ENCODE peak calls at places on chromosomes 11 and 22, in six cellular contexts. G is H9, R is IMR-90, T is mesenchymal stem cell, B is neuronal stem cell, W is H1. J is an unnamed sample.

GRCh38 chr11:106249857-106250256 is 172.4 kb downstream of the AASDHPPT start:
- DNase-seq in G (no peak), R (no peak), T (peak; percentile 33), B (no peak), W (no peak), J (peak; percentile 78)

GRCh38 chr11:33321483-33321882 is 64.3 kb downstream of the HIPK3 start:
- DNase-seq in G (no peak), R (no peak), T (no peak), B (no peak), W (no peak), J (no peak)

GRCh38 chr11:57597461-57597892 is at the start of gene SERPING1:
- DNase-seq in G (no peak), R (no peak), T (no peak), B (no peak), W (no peak), J (no peak)

GRCh38 chr11:118002010-118002540 is 15.9 kb downstream of the IL10RA start:
- DNase-seq in G (no peak), R (no peak), T (no peak), B (no peak), W (no peak), J (no peak)

GRCh38 chr11:108498046-108498815 is at the start of gene POGLUT3:
- DNase-seq in G (peak; percentile 56), R (peak; percentile 49), T (peak; percentile 67), B (peak; percentile 55), W (peak; percentile 78), J (peak; percentile 71)

GRCh38 chr11:10770626-10771254 is 19.7 kb downstream of the CTR9 start:
- DNase-seq in G (no peak), R (peak; percentile 55), T (peak; percentile 67), B (peak; percentile 20), W (peak; percentile 61), J (peak; percentile 38)

GRCh38 chr11:35231074-35231473 is 92.1 kb downstream of the CD44 start:
- DNase-seq in G (no peak), R (no peak), T (no peak), B (no peak), W (no peak), J (no peak)

GRCh38 chr11:106986261-106986660 is 32.0 kb downstream of the GUCY1A2 start:
- DNase-seq in G (no peak), R (peak; percentile 2), T (peak; percentile 39), B (no peak), W (no peak), J (peak; percentile 30)

GRCh38 chr22:43570531-43571144 is 158.8 kb downstream of the MPPED1 start:
- DNase-seq in G (no peak), R (no peak), T (no peak), B (no peak), W (no peak), J (no peak)

GRCh38 chr22:26573026-26573662 is 16.8 kb downstream of the TPST2 start:
- DNase-seq in G (no peak), R (peak; percentile 48), T (peak; percentile 56), B (no peak), W (no peak), J (no peak)

GRCh38 chr11:124763156-124763947 is 1.3 kb upstream of the ESAM start:
- DNase-seq in G (peak; percentile 84), R (peak; percentile 60), T (peak; percentile 63), B (peak; percentile 85), W (peak; percentile 95), J (peak; percentile 95)

GRCh38 chr11:62055970-62056369 is 67.8 kb upstream of the INCENP start:
- DNase-seq in G (no peak), R (no peak), T (no peak), B (no peak), W (no peak), J (no peak)

GRCh38 chr22:28123989-28124766 is 205.1 kb upstream of the PITPNB start:
- DNase-seq in G (no peak), R (no peak), T (no peak), B (no peak), W (no peak), J (no peak)

GRCh38 chr22:23088199-23088604 is 17.9 kb downstream of the GNAZ start:
- DNase-seq in G (peak; percentile 67), R (no peak), T (no peak), B (no peak), W (peak; percentile 66), J (no peak)

GRCh38 chr22:22040908-22041307 is 58.3 kb upstream of the TOP3B start:
- DNase-seq in G (no peak), R (no peak), T (no peak), B (no peak), W (no peak), J (no peak)

GRCh38 chr11:27158763-27159679 is 118.4 kb downstream of the BBOX1 start:
- DNase-seq in G (peak; percentile 41), R (peak; percentile 81), T (peak; percentile 78), B (peak; percentile 43), W (no peak), J (peak; percentile 81)

GRCh38 chr11:114188851-114189570 is 107.2 kb upstream of the NNMT start:
- DNase-seq in G (no peak), R (no peak), T (no peak), B (no peak), W (no peak), J (no peak)

GRCh38 chr11:87039371-87039770 is 1.6 kb downstream of the TMEM135 start:
- DNase-seq in G (no peak), R (peak; percentile 19), T (no peak), B (no peak), W (no peak), J (no peak)

GRCh38 chr11:2519879-2520735 is 75.3 kb downstream of the KCNQ1 start:
- DNase-seq in G (peak; percentile 13), R (no peak), T (no peak), B (no peak), W (no peak), J (no peak)

GRCh38 chr11:117193130-117194020 is 5.8 kb upstream of the TAGLN start:
- DNase-seq in G (no peak), R (no peak), T (no peak), B (no peak), W (no peak), J (no peak)

GRCh38 chr11:18352581-18352980 is 30.2 kb downstream of the GTF2H1 start:
- DNase-seq in G (no peak), R (peak; percentile 30), T (no peak), B (no peak), W (no peak), J (no peak)

GRCh38 chr11:68364581-68364980 is 52.2 kb downstream of the LRP5 start:
- DNase-seq in G (no peak), R (no peak), T (no peak), B (no peak), W (no peak), J (no peak)

GRCh38 chr11:10076458-10077141 is 217.4 kb downstream of the SBF2 start:
- DNase-seq in G (peak; percentile 77), R (peak; percentile 63), T (no peak), B (no peak), W (peak; percentile 84), J (peak; percentile 84)

GRCh38 chr11:34192481-34193401 is 87.3 kb downstream of the NAT10 start:
- DNase-seq in G (no peak), R (peak; percentile 93), T (peak; percentile 75), B (no peak), W (no peak), J (peak; percentile 87)

GRCh38 chr22:28018461-28018927 is 99.4 kb upstream of the PITPNB start:
- DNase-seq in G (no peak), R (no peak), T (no peak), B (no peak), W (no peak), J (no peak)

GRCh38 chr11:3163241-3163981 is 1.7 kb downstream of the OSBPL5 start:
- DNase-seq in G (no peak), R (no peak), T (no peak), B (no peak), W (no peak), J (peak; percentile 65)

GRCh38 chr11:111981270-111981669 is 43.9 kb upstream of the DLAT start:
- DNase-seq in G (no peak), R (no peak), T (no peak), B (no peak), W (no peak), J (no peak)

GRCh38 chr11:114563077-114563476 is 3.4 kb upstream of the NXPE1 start:
- DNase-seq in G (no peak), R (peak; percentile 8), T (peak; percentile 84), B (no peak), W (no peak), J (peak; percentile 16)

GRCh38 chr22:31083923-31084810 is 3.0 kb downstream of the SMTN start:
- DNase-seq in G (no peak), R (no peak), T (no peak), B (no peak), W (no peak), J (no peak)

GRCh38 chr22:40714514-40714966 is 35.3 kb downstream of the MCHR1 start:
- DNase-seq in G (peak; percentile 75), R (peak; percentile 68), T (peak; percentile 63), B (peak; percentile 91), W (peak; percentile 72), J (no peak)

GRCh38 chr11:75199412-75199955 is 41.1 kb upstream of the TPBGL start:
- DNase-seq in G (no peak), R (no peak), T (no peak), B (no peak), W (no peak), J (no peak)

GRCh38 chr22:47768027-47768426 is 1005.6 kb downstream of the TBC1D22A start:
- DNase-seq in G (no peak), R (no peak), T (no peak), B (no peak), W (no peak), J (no peak)
- H4K91ac ChIP-seq in G (no peak overlapping the region), R (no peak overlapping the region), T (no peak overlapping the region), B (no peak overlapping the region), W (no peak overlapping the region), J (no peak overlapping the region)

DNA sequence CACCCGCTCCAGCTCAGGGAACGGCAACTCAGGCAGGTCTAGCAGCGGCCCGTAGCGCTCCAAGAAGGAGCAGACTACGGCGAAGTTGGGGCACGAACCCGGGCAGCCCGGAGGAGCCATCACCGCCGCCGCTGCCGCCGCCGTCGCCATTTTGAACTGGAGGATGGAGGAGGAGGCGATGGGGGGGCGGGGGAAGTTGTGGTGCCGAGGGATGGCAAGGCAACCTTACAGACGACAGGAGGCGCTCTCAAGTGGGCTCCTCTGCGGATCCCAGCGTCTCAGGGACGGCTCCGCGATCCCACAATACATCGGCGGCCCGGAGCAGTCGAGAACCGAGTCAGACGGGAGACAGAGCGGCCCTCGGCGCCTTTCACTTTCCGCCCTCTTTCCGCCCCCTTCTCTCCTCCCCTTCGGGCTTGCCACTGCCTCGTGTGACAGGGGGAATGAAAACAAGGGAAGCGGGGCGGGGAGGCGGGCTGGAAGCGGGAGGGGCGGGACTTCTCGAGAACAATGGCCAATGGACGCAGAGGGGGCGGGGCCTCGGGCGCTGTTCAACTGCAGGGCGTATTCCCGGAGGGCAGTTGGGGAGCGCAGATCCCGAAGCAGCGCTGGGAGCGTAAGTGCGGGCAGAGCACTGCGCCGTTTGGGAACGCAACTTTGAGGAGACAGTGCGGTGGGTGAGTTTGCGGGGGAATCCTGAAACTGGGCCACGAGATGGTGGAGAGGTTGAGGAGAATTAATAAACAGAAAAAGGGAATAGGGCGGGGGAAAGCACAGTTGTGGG is at the start of the genes AAMDC and RSF1:
- DNase-seq in G (peak; percentile 98), R (peak; percentile 99), T (peak; percentile 99), B (peak; percentile 98), W (peak; percentile 98), J (peak; percentile 98)
- H4K8ac ChIP-seq in G (no peak within 1 kb of the TSS), R (peak within 1 kb of the TSS; percentile 15), T (peak within 1 kb of the TSS; percentile 94), B (no peak within 1 kb of the TSS), W (peak within 1 kb of the TSS; percentile 99), J (peak within 1 kb of the TSS; percentile 79)

GRCh38 chr22:20862540-20862939 is 3.7 kb downstream of the SNAP29 start:
- DNase-seq in G (no peak), R (no peak), T (no peak), B (no peak), W (no peak), J (peak; percentile 89)
- H4K91ac ChIP-seq in G (no peak overlapping the region), R (no peak overlapping the region), T (no peak overlapping the region), B (no peak overlapping the region), W (no peak overlapping the region), J (no peak overlapping the region)

GRCh38 chr11:126354631-126355323 is 709 bp upstream of the ST3GAL4 start:
- DNase-seq in G (no peak), R (no peak), T (no peak), B (no peak), W (no peak), J (no peak)
- H4K8ac ChIP-seq in G (no peak overlapping the region), R (peak overlapping the region; percentile 84), T (peak overlapping the region; percentile 98), B (no peak overlapping the region), W (peak overlapping the region; percentile 95), J (peak overlapping the region; percentile 93)